ENCODE peak calls at places on chromosomes 2 and 18, in eight cellular contexts. H is CD4-positive, alpha-beta memory T cell; N is right lobe of liver; V is aorta; T is heart right ventricle; R is Panc1; W is colonic mucosa; F is prostate gland. K is an unnamed sample. For H3K4me1, the result is how much of the 10 kb centered on the place peaks cover.

GRCh38 chr2:62112192-62112591 is 83.7 kb upstream of the B3GNT2 start:
- DNase-seq in H (no peak), N (no peak), V (no peak), T (no peak), R (no peak), W (no peak), F (peak), K (no peak)

GRCh38 chr2:239666053-239666854 is 265.4 kb upstream of the HDAC4 start:
- DNase-seq in H (no peak), N (no peak), V (no peak), T (no peak), R (no peak), W (no peak), F (no peak), K (peak)

GRCh38 chr2:168182850-168183249 is 64.5 kb downstream of the STK39 start:
- DNase-seq in H (no peak), N (no peak), V (no peak), T (no peak), R (no peak), W (no peak), F (no peak), K (no peak)

GRCh38 chr18:58102020-58102419 is 58.0 kb downstream of the NEDD4L start:
- DNase-seq in H (no peak), N (no peak), V (no peak), T (no peak), R (no peak), W (no peak), F (no peak), K (no peak)

GRCh38 chr2:201447116-201447515 is 4.1 kb downstream of the TRAK2 start:
- DNase-seq in H (peak), N (no peak), V (no peak), T (no peak), R (no peak), W (no peak), F (no peak), K (no peak)

GRCh38 chr2:108383146-108383830 is 5.5 kb downstream of the SULT1C4 start:
- DNase-seq in H (no peak), N (no peak), V (no peak), T (no peak), R (no peak), W (no peak), F (no peak), K (no peak)

GRCh38 chr2:219676586-219676985 is 49.2 kb downstream of the SLC4A3 start:
- DNase-seq in H (no peak), N (no peak), V (no peak), T (no peak), R (no peak), W (no peak), F (no peak), K (no peak)

GRCh38 chr2:102114290-102114721 is 28.2 kb upstream of the IL1R1 start:
- DNase-seq in H (no peak), N (no peak), V (no peak), T (no peak), R (no peak), W (no peak), F (no peak), K (no peak)

GRCh38 chr2:214117054-214117453 is 293.8 kb upstream of the VWC2L start:
- DNase-seq in H (no peak), N (no peak), V (no peak), T (no peak), R (no peak), W (no peak), F (no peak), K (no peak)

GRCh38 chr2:188276255-188276654 is 15.4 kb upstream of the GULP1 start:
- DNase-seq in H (no peak), N (no peak), V (no peak), T (no peak), R (no peak), W (no peak), F (no peak), K (no peak)

GRCh38 chr2:134433934-134434333 is 180.1 kb downstream of the MGAT5 start:
- DNase-seq in H (no peak), N (peak), V (no peak), T (no peak), R (no peak), W (no peak), F (no peak), K (no peak)

GRCh38 chr2:144659731-144660275 is 139.9 kb upstream of the ZEB2 start:
- DNase-seq in H (peak), N (no peak), V (no peak), T (no peak), R (no peak), W (no peak), F (no peak), K (no peak)

GRCh38 chr2:57965961-57966360 is 80.6 kb upstream of the VRK2 start:
- DNase-seq in H (no peak), N (no peak), V (no peak), T (no peak), R (no peak), W (no peak), F (no peak), K (no peak)

GRCh38 chr2:62784341-62784740 is 78.8 kb downstream of the EHBP1 start:
- DNase-seq in H (no peak), N (no peak), V (no peak), T (no peak), R (no peak), W (no peak), F (no peak), K (no peak)

GRCh38 chr2:121147766-121148165 is 137.2 kb downstream of the TFCP2L1 start:
- DNase-seq in H (no peak), N (no peak), V (no peak), T (no peak), R (no peak), W (no peak), F (no peak), K (no peak)

GRCh38 chr2:201298462-201298861 is 38.1 kb downstream of the CASP8 start:
- DNase-seq in H (no peak), N (no peak), V (no peak), T (no peak), R (no peak), W (no peak), F (no peak), K (no peak)

GRCh38 chr2:30670453-30670852 is 136.8 kb downstream of the CAPN13 start:
- DNase-seq in H (no peak), N (no peak), V (no peak), T (no peak), R (no peak), W (peak), F (no peak), K (no peak)

GRCh38 chr2:134120160-134120717 is 133.6 kb upstream of the MGAT5 start:
- DNase-seq in H (no peak), N (peak), V (peak), T (no peak), R (no peak), W (no peak), F (no peak), K (no peak)

GRCh38 chr2:10544252-10544651 is 96.1 kb upstream of the ODC1 start:
- DNase-seq in H (peak), N (no peak), V (peak), T (no peak), R (no peak), W (no peak), F (no peak), K (no peak)

GRCh38 chr2:57205241-57205640 is 841.4 kb upstream of the VRK2 start:
- DNase-seq in H (no peak), N (no peak), V (no peak), T (no peak), R (no peak), W (no peak), F (no peak), K (no peak)

GRCh38 chr2:48734576-48735303 is 20.8 kb downstream of the LHCGR start:
- DNase-seq in H (no peak), N (no peak), V (no peak), T (no peak), R (no peak), W (no peak), F (no peak), K (no peak)

GRCh38 chr18:50114448-50114847 is 80.5 kb downstream of the MYO5B start:
- DNase-seq in H (no peak), N (no peak), V (no peak), T (no peak), R (no peak), W (no peak), F (no peak), K (no peak)

GRCh38 chr18:54284967-54285785 is 15.9 kb downstream of the POLI start:
- DNase-seq in H (peak), N (no peak), V (peak), T (peak), R (no peak), W (no peak), F (no peak), K (no peak)

GRCh38 chr2:102790086-102790453 is 28.2 kb downstream of the TMEM182 start:
- DNase-seq in H (no peak), N (no peak), V (no peak), T (no peak), R (no peak), W (no peak), F (no peak), K (no peak)

GRCh38 chr2:43255249-43255960 is 29.0 kb upstream of the ZFP36L2 start:
- DNase-seq in H (no peak), N (no peak), V (no peak), T (no peak), R (no peak), W (no peak), F (no peak), K (no peak)

GRCh38 chr2:127576433-127577207 is 41.1 kb downstream of the MYO7B start:
- DNase-seq in H (no peak), N (no peak), V (peak), T (peak), R (no peak), W (peak), F (peak), K (peak)

GRCh38 chr2:226118471-226119429 is 680.9 kb downstream of the IRS1 start:
- DNase-seq in H (no peak), N (no peak), V (no peak), T (no peak), R (peak), W (no peak), F (peak), K (no peak)

GRCh38 chr2:218878941-218879761 is 1.5 kb upstream of the WNT10A start:
- DNase-seq in H (no peak), N (no peak), V (peak), T (no peak), R (no peak), W (no peak), F (no peak), K (no peak)

GRCh38 chr2:42430188-42430587 is 63.6 kb downstream of the KCNG3 start:
- DNase-seq in H (no peak), N (no peak), V (no peak), T (no peak), R (no peak), W (no peak), F (no peak), K (no peak)

GRCh38 chr2:84197901-84198300 is 261.2 kb downstream of the SUCLG1 start:
- DNase-seq in H (no peak), N (no peak), V (no peak), T (no peak), R (no peak), W (no peak), F (no peak), K (no peak)

DNA sequence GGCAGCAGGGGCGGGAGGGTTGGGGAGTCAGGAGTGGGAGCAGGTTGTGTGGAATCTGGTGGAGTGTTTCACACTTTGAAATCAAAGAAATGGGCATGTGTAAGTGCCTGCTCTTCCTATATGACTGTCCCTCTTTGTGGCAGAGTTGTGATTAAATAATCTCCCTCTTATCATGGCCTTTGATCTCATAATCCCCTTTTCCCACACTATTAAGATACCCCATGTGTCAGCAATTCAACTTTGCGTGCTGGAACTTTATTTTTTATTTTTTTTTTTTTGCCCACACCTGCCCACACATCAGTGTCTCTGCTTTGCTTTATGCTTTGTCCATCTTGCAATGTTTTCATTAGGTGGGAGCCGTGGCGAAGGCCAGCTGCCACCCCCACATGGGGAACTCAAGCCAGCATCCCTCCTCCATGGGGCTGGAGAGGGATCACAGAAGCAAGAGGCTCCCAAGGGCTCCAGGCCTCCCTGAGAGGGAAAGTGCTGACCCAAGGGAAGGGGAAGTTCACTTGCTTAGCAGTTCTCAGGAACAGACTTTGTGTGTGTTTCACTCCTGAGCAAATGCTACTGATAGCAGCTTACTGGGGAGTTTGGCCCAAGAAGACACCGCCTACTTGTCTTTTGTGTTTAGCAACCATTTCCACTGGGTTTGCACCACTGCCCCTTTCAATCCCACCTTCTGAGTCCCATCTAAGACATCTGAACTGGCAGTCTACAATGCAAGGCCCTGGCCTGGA is 243.3 kb downstream of the BCL11A start:
- DNase-seq in H (no peak), N (no peak), V (no peak), T (no peak), R (no peak), W (no peak), F (no peak), K (no peak)
- H3K4me1 ChIP-seq in H (under half), N (under half), V (under half), T (under half), R (under half), W (under half), F (under half), K (under half)

GRCh38 chr2:88694015-88694414 is 2.5 kb downstream of the RPIA start:
- DNase-seq in H (no peak), N (peak), V (no peak), T (peak), R (no peak), W (no peak), F (no peak), K (no peak)
- H3K4me1 ChIP-seq in H (under half), N (under half), V (under half), T (under half), R (under half), W (under half), F (under half), K (under half)

GRCh38 chr2:673016-673415 is 4.2 kb downstream of the TMEM18 start:
- DNase-seq in H (no peak), N (no peak), V (no peak), T (no peak), R (no peak), W (no peak), F (no peak), K (no peak)
- H3K4me1 ChIP-seq in H (under half), N (under half), V (under half), T (under half), R (under half), W (under half), F (under half), K (under half)

GRCh38 chr2:238284802-238285515 is 3.5 kb downstream of the PER2 start:
- DNase-seq in H (no peak), N (peak), V (peak), T (no peak), R (no peak), W (peak), F (no peak), K (no peak)
- H3K4me1 ChIP-seq in H (under half), N (under half), V (under half), T (under half), R (under half), W (under half), F (half or more), K (half or more)

DNA sequence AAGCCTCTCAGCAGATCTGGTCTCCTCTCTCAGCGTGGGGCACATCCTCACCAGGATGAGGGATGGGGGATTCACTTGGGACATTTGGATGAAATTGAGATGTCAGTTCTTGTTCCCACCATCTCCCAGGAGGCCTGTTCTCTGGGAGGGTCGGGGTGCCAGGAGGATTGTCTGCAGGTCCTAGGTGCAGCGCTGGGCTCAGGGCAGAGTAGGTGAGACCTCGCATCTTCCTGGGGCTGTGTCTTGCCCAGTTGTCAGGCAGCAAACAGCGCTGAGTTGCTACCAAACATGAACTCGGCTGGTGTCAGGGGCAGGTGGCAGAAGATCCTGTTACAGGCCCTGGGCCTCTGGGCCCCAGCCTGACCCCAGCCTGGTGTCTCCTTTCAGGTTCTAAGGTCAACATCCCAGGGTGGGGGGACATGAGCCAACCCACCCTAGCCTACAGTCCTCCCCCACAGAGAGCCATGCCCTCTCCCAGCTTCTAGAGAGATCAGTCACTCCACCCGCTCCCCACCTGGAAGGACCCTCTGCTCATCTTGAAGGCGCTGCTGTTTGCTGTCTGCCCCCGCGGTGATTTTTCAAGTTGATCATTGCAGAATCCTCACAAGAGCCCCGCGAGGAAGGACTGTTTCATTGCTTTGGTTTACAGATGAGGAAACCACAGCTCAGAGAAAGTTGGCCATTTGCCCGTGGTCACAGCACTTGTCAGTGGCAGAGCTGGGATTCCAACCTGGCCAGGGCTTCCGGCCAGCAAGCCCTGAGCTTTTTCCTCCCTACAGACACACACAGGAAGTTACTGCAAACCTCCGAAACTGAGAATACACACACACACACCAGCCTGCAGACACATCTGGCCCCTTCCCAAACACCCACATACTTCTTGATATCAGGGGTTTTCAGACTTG is 83.9 kb downstream of the STPG4 start:
- DNase-seq in H (peak), N (peak), V (peak), T (peak), R (no peak), W (peak), F (peak), K (peak)
- H3K4me1 ChIP-seq in H (under half), N (under half), V (under half), T (half or more), R (under half), W (under half), F (under half), K (half or more)

DNA sequence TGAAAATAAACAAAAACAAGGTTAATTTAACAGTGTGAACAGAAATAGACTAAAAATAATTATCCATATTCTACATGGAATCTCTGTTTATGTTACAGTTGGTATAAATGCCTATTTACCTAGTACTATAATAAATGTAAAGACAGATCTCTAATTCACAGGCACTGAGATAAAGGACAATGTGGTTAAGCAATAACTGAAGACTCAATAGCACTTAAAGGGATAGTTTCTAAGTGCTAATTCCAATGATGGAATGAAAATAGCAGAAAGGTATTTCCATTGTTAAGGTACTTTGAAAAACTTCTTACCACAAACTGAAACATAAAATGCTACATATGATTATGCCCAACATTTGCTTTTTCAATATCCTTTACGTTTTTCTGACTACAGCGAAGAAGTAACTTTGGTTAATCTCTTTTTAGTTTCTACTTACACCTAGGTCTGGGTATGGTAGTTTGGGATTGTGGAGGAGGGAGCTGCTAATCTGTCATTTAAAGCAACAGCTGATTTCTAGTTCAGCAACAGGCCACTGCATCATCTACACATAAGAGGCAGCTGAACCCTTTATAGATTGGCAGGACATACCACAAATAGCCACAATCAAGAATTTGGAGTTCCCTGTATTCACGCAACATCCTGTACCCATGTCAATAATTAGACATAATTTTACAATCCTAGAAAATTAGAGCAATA is 27.2 kb downstream of the MAP4K3 start:
- DNase-seq in H (no peak), N (no peak), V (no peak), T (no peak), R (no peak), W (no peak), F (no peak), K (no peak)
- H3K4me1 ChIP-seq in H (under half), N (under half), V (under half), T (half or more), R (half or more), W (under half), F (under half), K (half or more)

GRCh38 chr2:9243357-9243756 is 36.7 kb downstream of the ASAP2 start:
- DNase-seq in H (no peak), N (no peak), V (no peak), T (no peak), R (no peak), W (no peak), F (no peak), K (no peak)

GRCh38 chr2:9247177-9247576 is 40.6 kb downstream of the ASAP2 start:
- DNase-seq in H (no peak), N (no peak), V (no peak), T (no peak), R (no peak), W (no peak), F (no peak), K (no peak)

GRCh38 chr2:9247786-9248185 is 41.2 kb downstream of the ASAP2 start:
- DNase-seq in H (no peak), N (no peak), V (no peak), T (peak), R (no peak), W (peak), F (no peak), K (no peak)

GRCh38 chr2:9248363-9248762 is 41.8 kb downstream of the ASAP2 start:
- DNase-seq in H (no peak), N (no peak), V (no peak), T (no peak), R (no peak), W (peak), F (no peak), K (no peak)

DNA sequence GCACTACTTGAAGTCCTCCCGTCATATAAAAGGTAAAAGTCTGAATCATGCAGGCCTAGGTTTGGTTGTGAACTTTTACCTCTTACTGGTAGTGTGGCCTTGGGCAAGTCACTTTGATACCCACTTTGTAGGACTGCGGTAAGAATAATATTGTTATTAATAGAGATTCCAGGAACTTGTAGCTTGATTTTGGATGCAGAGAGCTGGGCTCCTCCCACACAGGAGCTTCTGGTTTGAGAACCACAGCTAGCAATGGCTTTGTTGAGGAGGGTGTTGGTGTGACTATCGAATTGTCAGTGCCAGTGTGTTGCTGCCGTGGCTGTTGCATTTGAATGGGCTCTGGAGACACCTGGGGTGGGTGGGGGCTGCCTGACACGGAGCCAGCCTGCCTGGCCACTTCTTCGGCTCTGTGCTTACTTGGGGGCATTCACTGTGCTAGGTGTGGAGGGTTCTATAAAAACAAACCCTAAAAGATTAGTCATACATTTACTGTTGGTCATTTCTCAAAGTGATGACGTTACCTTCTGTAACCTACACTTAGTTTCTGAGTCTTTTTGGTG is 38.5 kb downstream of the ASAP2 start:
- DNase-seq in H (no peak), N (no peak), V (no peak), T (no peak), R (no peak), W (no peak), F (no peak), K (no peak)
- H3K4me1 ChIP-seq in H (under half), N (under half), V (under half), T (under half), R (half or more), W (under half), F (under half), K (half or more)

K was measured in esophagus muscularis mucosa.